ENCODE peak calls at places on chromosomes 3 and 15, in ten cellular contexts. H is Peyer's patch, P is psoas muscle, S is ascending aorta, C is ovary, O is GM23338, M is mammary epithelial cell, Z is A673, R is neural progenitor cell, F is pancreas. N is an unnamed sample. For H3K36me3, the result is how much of the 10 kb centered on the place peaks cover.

GRCh38 chr15:98422086-98422478 is 226.3 kb upstream of the IGF1R start:
- DNase-seq in P (no peak), M (no peak), S (no peak), Z (no peak), F (no peak), H (no peak), R (no peak), O (no peak), C (no peak), N (no peak)

GRCh38 chr15:100009372-100009771 is 276.1 kb upstream of the LYSMD4 start:
- DNase-seq in F (no peak), M (no peak), P (no peak), R (no peak), Z (no peak), O (no peak), H (no peak), S (no peak), C (no peak), N (no peak)

GRCh38 chr3:172520332-172520831 is 2.8 kb downstream of the TNFSF10 start:
- DNase-seq in F (no peak), H (no peak), O (no peak), R (no peak), P (no peak), C (no peak), Z (no peak), S (no peak), M (peak), N (peak)

GRCh38 chr3:8882171-8882593 is 81.1 kb downstream of the RAD18 start:
- DNase-seq in O (peak), M (no peak), C (no peak), H (no peak), S (no peak), P (no peak), R (no peak), F (no peak), Z (no peak), N (no peak)

GRCh38 chr3:172918165-172918564 is 167.6 kb downstream of the ECT2 start:
- DNase-seq in C (no peak), O (no peak), P (no peak), S (no peak), Z (peak), R (no peak), F (no peak), H (no peak), M (no peak), N (no peak)

GRCh38 chr3:83946554-83946953 is 1012.2 kb upstream of the CADM2 start:
- DNase-seq in C (no peak), P (no peak), S (no peak), R (peak), F (no peak), H (no peak), Z (peak), M (no peak), O (peak), N (no peak)

GRCh38 chr15:31504462-31504839 is 177.8 kb downstream of the KLF13 start:
- DNase-seq in O (no peak), R (no peak), Z (no peak), S (no peak), M (peak), P (no peak), H (peak), F (no peak), C (no peak), N (no peak)

GRCh38 chr3:62133015-62133414 is 240.3 kb downstream of the FEZF2 start:
- DNase-seq in P (no peak), O (no peak), M (no peak), F (no peak), S (no peak), R (no peak), C (no peak), Z (no peak), H (no peak), N (no peak)

GRCh38 chr3:71282976-71283375 is 300.6 kb downstream of the FOXP1 start:
- DNase-seq in Z (no peak), O (peak), F (no peak), S (no peak), R (no peak), C (no peak), P (no peak), M (no peak), H (no peak), N (no peak)

GRCh38 chr15:34637305-34637704 is 53.9 kb upstream of the GOLGA8B start:
- DNase-seq in H (no peak), C (no peak), S (no peak), Z (no peak), O (no peak), M (no peak), F (no peak), P (no peak), R (no peak), N (no peak)

GRCh38 chr3:188827593-188827992 is 344.2 kb upstream of the TPRG1 start:
- DNase-seq in P (no peak), C (no peak), O (no peak), S (no peak), Z (no peak), F (no peak), H (no peak), R (no peak), M (no peak), N (no peak)

GRCh38 chr3:149339931-149340309 is 6.5 kb upstream of the TM4SF18 start:
- DNase-seq in F (peak), S (peak), Z (peak), H (peak), C (peak), P (peak), R (no peak), O (peak), M (peak), N (no peak)

GRCh38 chr15:90540768-90541167 is 11.0 kb downstream of the CRTC3 start:
- DNase-seq in H (no peak), P (no peak), M (no peak), F (no peak), Z (no peak), R (no peak), O (no peak), C (no peak), S (no peak), N (no peak)

GRCh38 chr15:88274534-88275460 is 18.3 kb upstream of the NTRK3 start:
- DNase-seq in C (peak), O (peak), Z (peak), H (peak), P (peak), M (peak), F (peak), S (peak), R (peak), N (peak)

GRCh38 chr3:75272708-75273107 is 391.4 kb upstream of the FRG2C start:
- DNase-seq in O (no peak), R (no peak), M (peak), H (no peak), Z (peak), F (no peak), S (no peak), C (no peak), P (no peak), N (no peak)

GRCh38 chr3:180680097-180680430 is 775 bp upstream of the CCDC39 start:
- DNase-seq in R (peak), C (no peak), F (no peak), P (no peak), O (peak), Z (peak), H (no peak), M (peak), S (no peak), N (no peak)

GRCh38 chr3:127689266-127689860 is 16.6 kb downstream of the ABTB1 start:
- DNase-seq in Z (no peak), S (peak), C (peak), R (no peak), M (no peak), P (peak), H (peak), F (peak), O (no peak), N (no peak)

GRCh38 chr3:127688416-127689265 is 15.9 kb downstream of the ABTB1 start:
- DNase-seq in C (peak), P (peak), Z (peak), H (peak), R (peak), O (no peak), F (peak), M (no peak), S (peak), N (no peak)

GRCh38 chr3:127691494-127691893 is 18.7 kb downstream of the ABTB1 start:
- DNase-seq in O (no peak), M (no peak), Z (no peak), R (no peak), P (peak), H (no peak), C (no peak), F (peak), S (no peak), N (no peak)

GRCh38 chr3:127690823-127691452 is 18.2 kb downstream of the ABTB1 start:
- DNase-seq in H (no peak), O (peak), S (no peak), P (peak), M (peak), Z (peak), C (peak), R (peak), F (peak), N (no peak)

GRCh38 chr3:127690106-127690505 is 17.4 kb downstream of the ABTB1 start:
- DNase-seq in O (no peak), S (no peak), R (no peak), P (peak), F (peak), Z (no peak), M (peak), C (peak), H (no peak), N (no peak)
- H3K4me3 ChIP-seq in O (no peak), S (no peak), R (no peak), P (no peak), F (no peak), Z (no peak), M (no peak), C (no peak), H (no peak), N (no peak)

DNA sequence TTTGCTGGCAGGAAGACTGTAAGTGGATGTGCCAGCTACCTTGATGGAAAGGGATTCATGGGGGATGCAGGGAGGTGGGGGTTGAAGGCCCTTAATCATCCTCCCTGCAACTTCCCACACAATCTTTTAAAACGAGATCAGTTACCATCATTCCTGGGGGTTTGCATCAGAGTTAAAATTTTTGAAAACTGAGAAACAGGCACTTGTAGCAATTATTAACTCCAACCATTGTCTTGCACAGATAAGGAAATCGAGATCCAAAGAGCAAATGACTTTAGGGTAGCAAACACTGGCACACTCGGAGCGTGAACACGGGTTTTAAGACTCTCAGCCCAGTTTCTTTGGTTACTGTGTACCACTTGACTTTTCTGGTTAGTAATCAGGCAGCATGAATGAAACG is 41.9 kb downstream of the GPD1L start:
- DNase-seq in M (no peak), Z (no peak), C (no peak), S (no peak), R (no peak), F (no peak), P (no peak), O (no peak), H (no peak), N (no peak)
- TF ChIP-seq CTCF in M (no peak), Z (no peak), C (no peak), S (no peak), R (no peak), F (no peak), P (no peak), O (no peak), H (no peak), N (no peak)

DNA sequence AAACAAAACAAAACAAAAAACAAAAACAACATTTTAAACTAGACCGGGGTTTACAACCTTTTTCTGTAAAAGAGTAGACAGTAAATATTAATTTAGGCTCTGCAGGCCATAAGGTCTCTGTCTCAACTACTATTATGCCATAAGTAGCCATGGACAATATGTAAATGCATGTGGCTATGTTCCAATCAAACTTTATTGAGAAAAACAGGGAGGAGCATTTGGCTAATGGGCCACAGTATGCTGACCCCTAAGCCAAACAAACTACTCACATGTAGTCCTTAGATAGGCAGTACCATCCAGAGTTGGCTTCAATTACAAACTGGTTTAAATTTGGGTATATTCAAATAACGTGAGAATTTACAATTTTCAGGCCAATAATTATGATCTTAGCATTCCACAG is 144.2 kb downstream of the TBL1XR1 start:
- DNase-seq in H (no peak), C (no peak), Z (no peak), M (no peak), O (no peak), R (no peak), F (no peak), P (no peak), S (no peak), N (no peak)
- H3K36me3 ChIP-seq in H (under half), C (under half), Z (under half), M (under half), O (under half), R (under half), F (under half), P (under half), S (under half), N (under half)

GRCh38 chr15:94673801-94674200 is 442.4 kb downstream of the MCTP2 start:
- DNase-seq in R (no peak), P (no peak), F (no peak), O (no peak), S (peak), Z (no peak), M (no peak), H (no peak), C (peak), N (no peak)
- H3K4me3 ChIP-seq in R (no peak), P (no peak), F (no peak), O (no peak), S (peak), Z (no peak), M (no peak), H (no peak), C (no peak), N (no peak)

DNA sequence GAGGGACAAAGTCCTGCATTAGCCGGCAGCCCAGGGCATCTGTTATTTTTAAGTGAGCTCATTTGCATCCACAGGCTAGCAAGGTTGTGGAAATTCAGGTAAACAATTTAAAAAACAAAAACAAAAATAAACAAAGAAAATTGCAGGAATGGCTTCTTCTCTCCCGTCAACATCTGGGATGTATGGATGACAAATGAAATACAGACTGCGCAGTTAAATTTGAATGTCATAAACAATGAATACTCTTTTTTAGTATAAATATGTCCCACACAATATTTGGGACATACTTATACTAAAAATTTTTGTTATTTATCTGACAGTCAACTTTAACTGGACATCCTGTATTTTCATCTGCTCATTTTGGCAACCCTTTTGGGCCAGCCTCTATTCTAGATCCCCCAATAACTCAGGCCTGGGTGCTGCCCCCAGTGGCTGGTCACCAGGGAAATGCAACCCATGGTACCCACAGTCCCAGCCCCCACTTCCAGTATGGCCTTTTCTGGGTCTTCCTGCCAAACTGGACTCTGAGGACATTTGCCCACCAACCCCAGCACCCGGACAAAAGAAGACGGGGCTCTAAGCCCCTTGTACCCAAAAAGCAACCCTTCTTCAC is 12.7 kb downstream of the GRM2 start:
- DNase-seq in Z (no peak), F (no peak), O (peak), H (peak), P (no peak), R (no peak), M (no peak), C (no peak), S (no peak), N (no peak)
- TF ChIP-seq CTCF in Z (no peak), F (no peak), O (no peak), H (no peak), P (peak), R (no peak), M (no peak), C (no peak), S (no peak), N (peak)

N was measured in GM06990.